ENCODE peak calls at places on chromosomes 16 and 17, in seven cellular contexts. Y, H, I, O, W, Q and D are unnamed samples.

GRCh38 chr17:80251966-80252365 is 8.7 kb upstream of the RNF213 start:
- DNase-seq in Y (no peak), H (no peak), I (no peak), O (no peak), W (no peak), Q (no peak), D (no peak)

GRCh38 chr16:67632415-67633172 is 12.3 kb upstream of the CARMIL2 start:
- DNase-seq in Y (no peak), H (peak), I (no peak), O (peak), W (no peak), Q (peak), D (peak)

GRCh38 chr17:73311781-73312641 is at the start of gene CDC42EP4:
- DNase-seq in Y (peak), H (peak), I (peak), O (no peak), W (peak), Q (peak), D (no peak)

GRCh38 chr17:31854672-31855071 is 4.4 kb downstream of the COPRS start:
- DNase-seq in Y (no peak), H (no peak), I (no peak), O (no peak), W (no peak), Q (no peak), D (no peak)

GRCh38 chr17:78357177-78357586 is 2.7 kb downstream of the SOCS3 start:
- DNase-seq in Y (no peak), H (peak), I (no peak), O (no peak), W (no peak), Q (peak), D (no peak)

GRCh38 chr17:82287849-82288601 is 14.5 kb upstream of the CSNK1D start:
- DNase-seq in Y (no peak), H (peak), I (no peak), O (peak), W (no peak), Q (peak), D (no peak)

GRCh38 chr17:82022981-82023446 is at the start of gene LRRC45:
- DNase-seq in Y (peak), H (peak), I (peak), O (peak), W (peak), Q (peak), D (peak)

GRCh38 chr17:44063704-44064639 is 2.5 kb downstream of the LSM12 start:
- DNase-seq in Y (no peak), H (no peak), I (no peak), O (no peak), W (no peak), Q (no peak), D (no peak)

GRCh38 chr16:67158637-67159600 is 790 bp downstream of the TRADD start:
- DNase-seq in Y (no peak), H (no peak), I (peak), O (no peak), W (no peak), Q (peak), D (no peak)

GRCh38 chr16:81107506-81107905 is 11.3 kb upstream of the GCSH start:
- DNase-seq in Y (no peak), H (no peak), I (no peak), O (no peak), W (no peak), Q (no peak), D (no peak)

GRCh38 chr17:1180958-1181768 is 1.4 kb upstream of the ABR start:
- DNase-seq in Y (no peak), H (no peak), I (no peak), O (no peak), W (peak), Q (no peak), D (no peak)

GRCh38 chr17:39014044-39014794 is 47.0 kb upstream of the FBXO47 start:
- DNase-seq in Y (no peak), H (no peak), I (peak), O (peak), W (no peak), Q (no peak), D (no peak)

GRCh38 chr17:63950940-63951907 is 19.1 kb upstream of the CD79B start:
- DNase-seq in Y (no peak), H (no peak), I (peak), O (no peak), W (no peak), Q (no peak), D (no peak)

GRCh38 chr16:85309656-85310587 is 197.7 kb upstream of the CIBAR2 start:
- DNase-seq in Y (no peak), H (peak), I (no peak), O (no peak), W (no peak), Q (peak), D (no peak)

GRCh38 chr17:63542942-63543821 is 7.1 kb upstream of the DCAF7 start:
- DNase-seq in Y (no peak), H (no peak), I (no peak), O (no peak), W (no peak), Q (no peak), D (no peak)

GRCh38 chr16:83895942-83896341 is 3.0 kb upstream of the MLYCD start:
- DNase-seq in Y (no peak), H (no peak), I (no peak), O (no peak), W (no peak), Q (no peak), D (no peak)

GRCh38 chr16:3401719-3402397 is 843 bp downstream of the ZNF174 start:
- DNase-seq in Y (no peak), H (no peak), I (no peak), O (no peak), W (peak), Q (no peak), D (no peak)

GRCh38 chr17:80892900-80893603 is 98.6 kb upstream of the CHMP6 start:
- DNase-seq in Y (no peak), H (no peak), I (peak), O (peak), W (no peak), Q (no peak), D (no peak)

GRCh38 chr17:34584805-34585416 is 5.5 kb downstream of the TMEM132E start:
- DNase-seq in Y (no peak), H (no peak), I (peak), O (no peak), W (peak), Q (no peak), D (no peak)

GRCh38 chr17:6303664-6304063 is 131.3 kb downstream of the AIPL1 start:
- DNase-seq in Y (peak), H (peak), I (peak), O (no peak), W (no peak), Q (peak), D (no peak)

GRCh38 chr17:78263736-78264340 is 32.4 kb downstream of the TMEM235 start:
- DNase-seq in Y (no peak), H (no peak), I (no peak), O (no peak), W (no peak), Q (no peak), D (no peak)

GRCh38 chr16:1674751-1675664 is 3.1 kb upstream of the JPT2 start:
- DNase-seq in Y (no peak), H (no peak), I (peak), O (peak), W (no peak), Q (no peak), D (no peak)

GRCh38 chr17:47621293-47622178 is 28.2 kb upstream of the KPNB1 start:
- DNase-seq in Y (no peak), H (peak), I (peak), O (peak), W (no peak), Q (no peak), D (peak)

GRCh38 chr16:4404247-4404966 is 12.0 kb downstream of the CORO7 start:
- DNase-seq in Y (no peak), H (no peak), I (no peak), O (no peak), W (peak), Q (peak), D (no peak)
- TF ChIP-seq CTCF in Y (peak), H (peak), I (peak), O (peak), W (peak), Q (peak), D (peak)

DNA sequence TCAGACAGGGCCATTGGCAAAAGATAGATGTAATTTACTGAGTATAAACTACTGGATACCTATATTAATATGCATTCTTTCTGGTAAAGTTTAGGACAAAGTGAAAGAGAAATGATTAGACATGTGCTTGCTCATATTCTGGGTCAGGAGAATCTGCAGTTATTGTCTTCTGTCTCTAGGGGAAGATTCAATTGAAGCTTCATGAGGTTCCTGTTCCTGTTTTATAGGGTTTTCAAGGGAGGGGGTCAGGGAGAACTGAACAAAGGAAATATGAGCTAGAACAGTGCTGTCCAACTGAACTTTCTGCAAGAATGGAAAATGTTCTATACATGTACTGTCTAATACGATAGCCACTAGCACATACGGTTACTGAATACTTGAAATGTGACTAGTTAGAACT is 59.3 kb upstream of the CORO6 start:
- DNase-seq in Y (no peak), H (no peak), I (no peak), O (no peak), W (no peak), Q (no peak), D (no peak)
- TF ChIP-seq CTCF in Y (no peak), H (no peak), I (no peak), O (peak), W (no peak), Q (peak), D (no peak)

GRCh38 chr17:41864837-41865595 is at the start of gene KLHL11:
- DNase-seq in Y (peak), H (peak), I (peak), O (peak), W (peak), Q (peak), D (peak)
- TF ChIP-seq CTCF in Y (no peak), H (no peak), I (peak), O (no peak), W (no peak), Q (peak), D (no peak)

DNA sequence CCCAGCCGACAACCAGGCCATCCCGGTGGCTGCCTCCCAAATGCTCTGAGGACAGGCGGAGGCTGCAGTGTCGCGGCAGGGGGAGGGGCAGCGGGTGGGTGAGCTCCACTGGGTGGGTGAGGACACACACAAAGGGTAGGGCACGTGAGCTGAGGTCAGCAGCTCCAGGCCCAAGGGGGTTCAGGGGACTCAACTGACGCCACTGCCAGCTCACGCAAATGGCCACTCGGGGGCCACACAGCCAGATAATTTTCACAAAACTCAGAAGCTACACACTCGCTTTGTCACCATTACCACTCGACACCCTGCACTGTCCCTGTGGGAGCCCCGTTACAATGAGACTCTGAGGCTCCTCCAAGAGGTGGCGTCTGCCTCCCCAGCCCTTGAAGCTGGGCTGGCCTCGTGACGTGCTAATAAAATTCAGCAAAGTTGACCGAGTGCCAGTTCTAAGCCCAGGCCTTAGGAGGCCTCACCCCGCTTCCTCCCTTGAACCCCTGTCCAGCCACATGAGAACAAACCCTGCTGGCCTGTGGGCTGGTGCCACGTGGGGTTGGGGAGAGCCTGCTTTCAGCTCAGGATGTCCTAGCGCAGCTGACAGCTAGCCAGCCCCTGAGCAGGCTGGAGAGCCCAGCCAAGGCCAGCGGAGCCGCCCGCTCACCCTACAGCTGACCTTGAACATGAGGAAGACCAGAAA is 56.9 kb downstream of the RMI2 start:
- DNase-seq in Y (no peak), H (peak), I (no peak), O (no peak), W (peak), Q (peak), D (no peak)
- TF ChIP-seq CTCF in Y (no peak), H (no peak), I (no peak), O (no peak), W (no peak), Q (peak), D (no peak)

GRCh38 chr16:4682084-4682581 is 11.2 kb upstream of the NUDT16L1 start:
- DNase-seq in Y (no peak), H (no peak), I (no peak), O (no peak), W (no peak), Q (no peak), D (no peak)

GRCh38 chr16:4681471-4682083 is 11.8 kb upstream of the NUDT16L1 start:
- DNase-seq in Y (no peak), H (peak), I (no peak), O (no peak), W (no peak), Q (no peak), D (no peak)

GRCh38 chr16:4684030-4684715 is 9.2 kb upstream of the NUDT16L1 start:
- DNase-seq in Y (no peak), H (no peak), I (no peak), O (no peak), W (no peak), Q (no peak), D (no peak)

GRCh38 chr16:4683255-4684029 is 9.9 kb upstream of the NUDT16L1 start:
- DNase-seq in Y (no peak), H (peak), I (no peak), O (no peak), W (no peak), Q (no peak), D (no peak)

DNA sequence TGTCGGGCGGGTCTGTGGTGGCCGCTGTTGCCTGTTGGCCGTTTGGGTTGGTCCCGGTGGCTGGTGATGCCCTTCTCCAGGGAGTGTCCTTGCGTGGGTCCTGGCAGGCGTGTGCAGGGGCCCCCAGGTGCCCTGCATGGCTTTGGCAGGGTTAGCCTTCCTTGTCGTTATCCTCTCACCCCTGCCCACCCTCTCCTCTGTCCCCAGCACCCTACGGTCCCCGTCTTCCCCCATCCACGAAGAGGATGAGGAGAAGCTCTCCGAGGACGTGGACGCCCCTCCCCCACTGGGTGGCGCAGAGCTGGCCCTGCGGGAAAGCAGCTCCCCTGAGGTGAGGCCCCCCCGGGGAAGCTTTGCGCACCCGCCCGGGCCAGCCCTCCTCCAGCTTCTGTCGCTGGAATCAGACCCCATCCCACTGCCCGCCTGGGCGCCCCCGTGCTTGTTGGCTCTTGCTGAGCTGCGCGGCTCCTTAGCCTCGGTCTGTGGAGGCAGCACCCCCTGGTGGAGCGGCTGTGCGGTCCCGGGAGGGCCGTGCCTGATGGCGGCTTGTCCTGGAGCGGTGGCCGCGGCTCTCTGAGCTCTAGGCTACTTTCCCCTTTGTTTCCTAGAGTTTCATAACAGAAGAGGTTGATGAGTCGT is 10.6 kb upstream of the NUDT16L1 start:
- DNase-seq in Y (no peak), H (peak), I (peak), O (no peak), W (peak), Q (no peak), D (no peak)
- TF ChIP-seq CTCF in Y (no peak), H (no peak), I (peak), O (peak), W (peak), Q (peak), D (peak)

GRCh38 chr16:13392341-13392740 is 490.9 kb downstream of the SHISA9 start:
- DNase-seq in Y (no peak), H (no peak), I (no peak), O (no peak), W (no peak), Q (no peak), D (no peak)
- TF ChIP-seq CTCF in Y (no peak), H (no peak), I (no peak), O (no peak), W (no peak), Q (no peak), D (no peak)

GRCh38 chr16:17316005-17316404 is 154.8 kb downstream of the XYLT1 start:
- DNase-seq in Y (no peak), H (no peak), I (no peak), O (no peak), W (no peak), Q (no peak), D (no peak)

GRCh38 chr16:17320009-17320408 is 150.8 kb downstream of the XYLT1 start:
- DNase-seq in Y (no peak), H (no peak), I (no peak), O (no peak), W (no peak), Q (no peak), D (no peak)

GRCh38 chr16:17314148-17314547 is 156.6 kb downstream of the XYLT1 start:
- DNase-seq in Y (no peak), H (no peak), I (no peak), O (no peak), W (no peak), Q (no peak), D (no peak)

GRCh38 chr16:17321824-17322223 is 148.9 kb downstream of the XYLT1 start:
- DNase-seq in Y (no peak), H (no peak), I (no peak), O (no peak), W (no peak), Q (no peak), D (no peak)

DNA sequence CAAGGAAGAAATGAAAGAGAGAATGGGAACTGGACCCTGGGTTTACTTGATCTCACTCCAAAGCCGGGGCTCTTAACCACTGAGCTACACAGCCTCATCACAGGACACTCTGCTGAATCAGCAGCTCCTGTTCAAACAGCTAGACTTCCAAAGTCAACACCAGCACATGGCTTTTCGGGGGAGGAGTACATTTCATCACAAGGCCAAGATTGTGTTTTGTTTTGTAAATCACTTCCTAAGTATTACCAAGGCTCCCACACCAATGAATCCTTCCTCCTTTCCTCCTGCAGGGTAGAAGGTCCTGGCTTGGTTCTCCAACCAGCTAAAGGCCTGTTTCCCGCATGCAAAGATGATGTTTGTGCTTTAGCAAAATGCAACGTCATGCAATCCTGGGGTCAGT is 152.6 kb downstream of the XYLT1 start:
- DNase-seq in Y (no peak), H (no peak), I (no peak), O (no peak), W (no peak), Q (no peak), D (no peak)
- TF ChIP-seq CTCF in Y (no peak), H (no peak), I (no peak), O (no peak), W (no peak), Q (no peak), D (no peak)

GRCh38 chr17:57599271-57600045 is 145.6 kb downstream of the CCDC182 start:
- DNase-seq in Y (no peak), H (no peak), I (no peak), O (no peak), W (no peak), Q (no peak), D (no peak)
- TF ChIP-seq CTCF in Y (no peak), H (no peak), I (no peak), O (no peak), W (no peak), Q (no peak), D (no peak)

GRCh38 chr17:40109471-40109824 is 9.1 kb upstream of the NR1D1 start:
- DNase-seq in Y (no peak), H (no peak), I (no peak), O (no peak), W (no peak), Q (peak), D (no peak)
- TF ChIP-seq CTCF in Y (no peak), H (no peak), I (peak), O (no peak), W (peak), Q (no peak), D (no peak)